ENCODE peak calls at places on chromosomes 7 and 10, in four cellular contexts. T is SK-N-SH, Q is PC-3, N is IMR-90. O is an unnamed sample. For H3K4me1, the result is how much of the 10 kb centered on the place peaks cover.

GRCh38 chr10:47053399-47053798 is 142.2 kb downstream of the PTPN20 start:
- DNase-seq in T (no peak), Q (no peak), N (no peak), O (no peak)

GRCh38 chr10:96025566-96025965 is 17.8 kb upstream of the CCNJ start:
- DNase-seq in Q (peak), T (no peak), N (peak), O (peak)

GRCh38 chr7:66099551-66100407 is 14.9 kb upstream of the CRCP start:
- DNase-seq in N (peak), Q (peak), T (no peak), O (peak)

GRCh38 chr7:16671811-16672210 is 25.8 kb downstream of the BZW2 start:
- DNase-seq in Q (no peak), N (no peak), T (no peak), O (no peak)

GRCh38 chr7:587769-588168 is 68.1 kb upstream of the PDGFA start:
- DNase-seq in N (peak), Q (no peak), T (no peak), O (no peak)

GRCh38 chr10:10313099-10313875 is 704.4 kb upstream of the CELF2 start:
- DNase-seq in T (no peak), N (peak), Q (no peak), O (no peak)

GRCh38 chr10:133141963-133142350 is 18.1 kb upstream of the KNDC1 start:
- DNase-seq in Q (no peak), T (no peak), N (no peak), O (no peak)

GRCh38 chr10:8369666-8370065 is 315.2 kb downstream of the GATA3 start:
- DNase-seq in Q (peak), N (peak), T (no peak), O (no peak)

GRCh38 chr10:102612964-102613275 is 31.4 kb upstream of the TRIM8 start:
- DNase-seq in N (no peak), Q (no peak), T (no peak), O (no peak)

GRCh38 chr10:86411852-86412550 is 45.4 kb upstream of the GRID1 start:
- DNase-seq in Q (no peak), N (no peak), T (no peak), O (peak)
- H3K4me2 ChIP-seq in Q (no peak), N (peak), T (no peak), O (peak)

GRCh38 chr10:80466724-80467326 is 12.7 kb downstream of the TSPAN14 start:
- DNase-seq in Q (no peak), T (no peak), N (no peak), O (no peak)

GRCh38 chr10:80464557-80465466 is 10.7 kb downstream of the TSPAN14 start:
- DNase-seq in Q (no peak), T (peak), N (peak), O (no peak)

GRCh38 chr10:80468002-80468401 is 13.9 kb downstream of the TSPAN14 start:
- DNase-seq in N (no peak), T (peak), Q (no peak), O (peak)

GRCh38 chr10:80463868-80464267 is 9.8 kb downstream of the TSPAN14 start:
- DNase-seq in T (no peak), N (no peak), Q (no peak), O (no peak)

GRCh38 chr10:80465839-80466590 is 11.9 kb downstream of the TSPAN14 start:
- DNase-seq in T (no peak), N (no peak), Q (no peak), O (no peak)
- H3K9ac ChIP-seq in T (no peak), N (no peak), Q (no peak), O (no peak)

DNA sequence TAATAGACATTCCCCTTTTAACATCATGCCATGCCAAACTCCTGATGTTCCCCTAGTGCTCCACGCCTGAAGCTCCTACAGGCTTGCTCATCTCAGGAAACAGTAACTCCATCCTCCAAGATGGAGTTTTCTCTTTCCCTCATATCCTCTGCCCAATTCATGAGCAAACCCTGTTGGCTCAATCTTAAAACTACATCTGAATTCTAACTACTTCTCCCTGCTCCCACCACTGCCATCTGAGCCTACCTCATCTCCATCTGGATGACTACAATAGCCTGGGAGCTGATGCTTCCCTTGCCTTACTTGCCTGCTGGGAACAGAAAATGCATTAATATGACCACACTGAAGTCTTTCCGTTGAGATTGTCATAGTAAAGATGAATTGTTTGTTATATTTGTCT is 271.7 kb upstream of the MKLN1 start:
- DNase-seq in T (no peak), Q (no peak), N (no peak), O (no peak)
- H3K4me1 ChIP-seq in T (under half), Q (under half), N (under half), O (half or more)

GRCh38 chr10:90960355-90960814 is 39.5 kb upstream of the ANKRD1 start:
- DNase-seq in Q (peak), T (no peak), N (peak), O (no peak)

GRCh38 chr10:90964781-90965462 is 44.0 kb upstream of the ANKRD1 start:
- DNase-seq in T (peak), Q (no peak), N (no peak), O (no peak)

GRCh38 chr10:90958781-90959180 is 37.9 kb upstream of the ANKRD1 start:
- DNase-seq in Q (peak), N (no peak), T (no peak), O (no peak)

GRCh38 chr10:90963331-90963730 is 42.4 kb upstream of the ANKRD1 start:
- DNase-seq in N (no peak), T (no peak), Q (no peak), O (no peak)

GRCh38 chr10:90959826-90960225 is 38.9 kb upstream of the ANKRD1 start:
- DNase-seq in T (no peak), Q (no peak), N (no peak), O (no peak)
- H3K4me2 ChIP-seq in T (peak), Q (no peak), N (no peak), O (no peak)

GRCh38 chr10:60565492-60565891 is 175.8 kb upstream of the ANK3 start:
- DNase-seq in T (no peak), N (peak), Q (no peak), O (no peak)

GRCh38 chr10:60569681-60570080 is 180.0 kb upstream of the ANK3 start:
- DNase-seq in T (no peak), Q (no peak), N (no peak), O (no peak)

GRCh38 chr10:60570272-60570865 is 180.7 kb upstream of the ANK3 start:
- DNase-seq in T (no peak), Q (no peak), N (no peak), O (no peak)

GRCh38 chr10:60564475-60564874 is 174.8 kb upstream of the ANK3 start:
- DNase-seq in N (peak), T (no peak), Q (peak), O (no peak)

DNA sequence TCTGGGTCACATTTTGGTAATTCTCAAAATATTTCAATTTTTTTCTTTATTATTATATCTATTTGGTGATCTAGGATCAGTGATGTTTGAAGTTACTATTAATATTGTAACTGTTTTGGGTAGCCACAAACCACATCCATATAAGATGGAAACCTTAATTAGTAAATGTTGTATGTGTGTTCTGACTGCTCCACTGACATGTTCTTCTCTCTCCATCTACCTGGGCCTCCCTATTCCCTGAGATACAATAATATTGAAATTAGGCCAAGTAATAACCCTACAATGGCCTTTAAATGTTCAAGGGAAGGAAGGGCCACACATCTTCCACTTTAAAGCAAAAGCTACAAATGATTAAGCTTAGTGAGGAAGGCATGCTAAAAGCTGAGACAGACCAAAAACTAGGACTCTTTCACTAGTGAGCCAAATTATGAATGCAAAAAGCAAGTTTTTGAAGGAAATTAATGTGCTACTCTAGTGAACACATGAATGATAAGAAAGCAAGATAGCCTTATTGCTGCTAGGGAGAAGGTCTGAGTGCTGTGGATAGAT is 176.4 kb upstream of the ANK3 start:
- DNase-seq in Q (no peak), N (no peak), T (no peak), O (no peak)
- H3K9ac ChIP-seq in Q (no peak), N (no peak), T (no peak), O (no peak)

O was measured in DND-41.